ENCODE peak calls at places on chromosomes 1 and 21, in six cellular contexts. One of them, this sample, is unnamed.

GRCh38 chr1:91884459-91885290 is 1.3 kb downstream of the TGFBR3 start:
- DNase-seq in K562: no peak
- DNase-seq in HCT116: no peak
- DNase-seq in GM12878: no peak
- DNase-seq in H1: peak
- DNase-seq in NT2/D1: no peak
- DNase-seq in this sample: peak

GRCh38 chr1:147062951-147063350 is 109.3 kb downstream of the PRKAB2 start:
- DNase-seq in NT2/D1: no peak
- DNase-seq in GM12878: no peak
- DNase-seq in H1: no peak
- DNase-seq in K562: no peak
- DNase-seq in HCT116: no peak
- DNase-seq in this sample: no peak

GRCh38 chr1:24696033-24696755 is 49.1 kb upstream of the CLIC4 start:
- DNase-seq in GM12878: no peak
- DNase-seq in K562: no peak
- DNase-seq in HCT116: no peak
- DNase-seq in NT2/D1: no peak
- DNase-seq in H1: no peak
- DNase-seq in this sample: no peak

GRCh38 chr1:183374825-183375224 is 43.4 kb downstream of the NMNAT2 start:
- DNase-seq in HCT116: no peak
- DNase-seq in H1: no peak
- DNase-seq in NT2/D1: no peak
- DNase-seq in K562: no peak
- DNase-seq in GM12878: no peak
- DNase-seq in this sample: no peak

GRCh38 chr1:43978551-43979260 is at the start of gene B4GALT2:
- DNase-seq in HCT116: no peak
- DNase-seq in NT2/D1: no peak
- DNase-seq in GM12878: no peak
- DNase-seq in K562: peak
- DNase-seq in H1: peak
- DNase-seq in this sample: peak

GRCh38 chr21:41670056-41670805 is 96.6 kb downstream of the RIPK4 start:
- DNase-seq in GM12878: no peak
- DNase-seq in H1: no peak
- DNase-seq in NT2/D1: no peak
- DNase-seq in HCT116: no peak
- DNase-seq in K562: no peak
- DNase-seq in this sample: no peak

GRCh38 chr1:244356371-244356770 is 95.3 kb downstream of the ADSS2 start:
- DNase-seq in HCT116: no peak
- DNase-seq in NT2/D1: no peak
- DNase-seq in H1: no peak
- DNase-seq in K562: no peak
- DNase-seq in GM12878: no peak
- DNase-seq in this sample: no peak

GRCh38 chr1:240193699-240194098 is 102.0 kb downstream of the FMN2 start:
- DNase-seq in H1: no peak
- DNase-seq in GM12878: no peak
- DNase-seq in HCT116: no peak
- DNase-seq in K562: no peak
- DNase-seq in NT2/D1: no peak
- DNase-seq in this sample: no peak

GRCh38 chr1:59046134-59046533 is 250.8 kb upstream of the FGGY start:
- DNase-seq in K562: no peak
- DNase-seq in NT2/D1: no peak
- DNase-seq in GM12878: no peak
- DNase-seq in H1: no peak
- DNase-seq in HCT116: no peak
- DNase-seq in this sample: no peak

GRCh38 chr1:55215194-55216021 is at the start of gene USP24:
- DNase-seq in H1: peak
- DNase-seq in HCT116: peak
- DNase-seq in GM12878: no peak
- DNase-seq in K562: peak
- DNase-seq in NT2/D1: peak
- DNase-seq in this sample: peak

GRCh38 chr1:231557411-231557810 is 28.9 kb downstream of the TSNAX start:
- DNase-seq in HCT116: no peak
- DNase-seq in H1: no peak
- DNase-seq in NT2/D1: no peak
- DNase-seq in K562: no peak
- DNase-seq in GM12878: no peak
- DNase-seq in this sample: no peak

GRCh38 chr1:183249941-183250452 is 63.9 kb downstream of the LAMC2 start:
- DNase-seq in NT2/D1: no peak
- DNase-seq in GM12878: no peak
- DNase-seq in K562: no peak
- DNase-seq in H1: no peak
- DNase-seq in HCT116: no peak
- DNase-seq in this sample: no peak

GRCh38 chr1:10909697-10910489 is 102.6 kb upstream of the TARDBP start:
- DNase-seq in HCT116: no peak
- DNase-seq in NT2/D1: no peak
- DNase-seq in GM12878: no peak
- DNase-seq in K562: peak
- DNase-seq in H1: peak
- DNase-seq in this sample: peak

GRCh38 chr1:61980561-61980960 is 214.1 kb upstream of the L1TD1 start:
- DNase-seq in HCT116: no peak
- DNase-seq in NT2/D1: no peak
- DNase-seq in H1: no peak
- DNase-seq in GM12878: no peak
- DNase-seq in K562: no peak
- DNase-seq in this sample: no peak

GRCh38 chr1:203126151-203126865 is 1.2 kb upstream of the ADORA1 start:
- DNase-seq in HCT116: no peak
- DNase-seq in K562: no peak
- DNase-seq in GM12878: no peak
- DNase-seq in H1: peak
- DNase-seq in NT2/D1: no peak
- DNase-seq in this sample: no peak

GRCh38 chr1:183873642-183874041 is 68.7 kb downstream of the RGL1 start:
- DNase-seq in NT2/D1: no peak
- DNase-seq in HCT116: no peak
- DNase-seq in K562: no peak
- DNase-seq in GM12878: no peak
- DNase-seq in H1: no peak
- DNase-seq in this sample: no peak

GRCh38 chr1:247358920-247359319 is 27.3 kb upstream of the ZNF496 start:
- DNase-seq in HCT116: no peak
- DNase-seq in K562: no peak
- DNase-seq in NT2/D1: no peak
- DNase-seq in GM12878: no peak
- DNase-seq in H1: no peak
- DNase-seq in this sample: no peak

GRCh38 chr1:5751171-5751556 is 241.1 kb downstream of the NPHP4 start:
- DNase-seq in NT2/D1: no peak
- DNase-seq in GM12878: no peak
- DNase-seq in H1: peak
- DNase-seq in K562: no peak
- DNase-seq in HCT116: no peak
- DNase-seq in this sample: no peak

GRCh38 chr1:115133440-115133839 is 44.1 kb upstream of the TSPAN2 start:
- DNase-seq in HCT116: no peak
- DNase-seq in NT2/D1: no peak
- DNase-seq in K562: no peak
- DNase-seq in GM12878: no peak
- DNase-seq in H1: no peak
- DNase-seq in this sample: no peak

GRCh38 chr21:44065428-44065827 is 41.8 kb upstream of the PWP2 start:
- DNase-seq in K562: no peak
- DNase-seq in H1: no peak
- DNase-seq in HCT116: no peak
- DNase-seq in GM12878: no peak
- DNase-seq in NT2/D1: no peak
- DNase-seq in this sample: no peak

GRCh38 chr1:66464802-66465201 is 69.2 kb upstream of the SGIP1 start:
- DNase-seq in NT2/D1: no peak
- DNase-seq in HCT116: no peak
- DNase-seq in K562: no peak
- DNase-seq in H1: no peak
- DNase-seq in GM12878: no peak
- DNase-seq in this sample: no peak

GRCh38 chr1:240611228-240611618 is 732 bp downstream of the GREM2 start:
- DNase-seq in H1: no peak
- DNase-seq in NT2/D1: no peak
- DNase-seq in GM12878: no peak
- DNase-seq in K562: no peak
- DNase-seq in HCT116: no peak
- DNase-seq in this sample: no peak

GRCh38 chr1:58773406-58773840 is 10.4 kb downstream of the JUN start:
- DNase-seq in K562: no peak
- DNase-seq in NT2/D1: no peak
- DNase-seq in GM12878: no peak
- DNase-seq in HCT116: no peak
- DNase-seq in H1: no peak
- DNase-seq in this sample: no peak

DNA sequence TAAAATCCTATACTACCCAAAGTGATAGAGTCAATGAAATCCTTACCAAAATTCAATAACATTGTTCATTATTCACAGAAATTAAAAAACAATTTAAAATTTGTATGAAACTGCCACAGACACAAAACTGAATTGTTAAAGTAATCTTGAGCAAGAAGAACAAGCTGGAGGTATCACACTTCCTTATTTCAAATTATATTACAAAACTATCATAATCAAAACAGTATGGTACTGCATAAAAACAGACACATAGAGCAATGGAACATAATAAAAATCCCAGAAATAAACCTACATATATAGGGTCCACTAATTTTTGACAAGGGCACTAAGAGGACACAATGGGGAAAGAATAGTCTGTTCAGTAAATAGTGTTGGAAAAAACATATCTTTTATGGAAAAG is 316.2 kb downstream of the PTPRC start:
- DNase-seq in H1: no peak
- DNase-seq in GM12878: no peak
- DNase-seq in K562: no peak
- DNase-seq in NT2/D1: no peak
- DNase-seq in HCT116: no peak
- DNase-seq in this sample: no peak
- TF ChIP-seq YY1 in H1: no peak
- TF ChIP-seq YY1 in GM12878: no peak
- TF ChIP-seq YY1 in K562: no peak
- TF ChIP-seq YY1 in NT2/D1: no peak
- TF ChIP-seq YY1 in HCT116: no peak
- TF ChIP-seq YY1 in this sample: no peak

GRCh38 chr1:46450160-46450517 is 39.5 kb upstream of the DMBX1 start:
- DNase-seq in HCT116: no peak
- DNase-seq in K562: no peak
- DNase-seq in NT2/D1: no peak
- DNase-seq in GM12878: no peak
- DNase-seq in H1: no peak
- DNase-seq in this sample: no peak

GRCh38 chr1:46448109-46448911 is 41.3 kb upstream of the DMBX1 start:
- DNase-seq in H1: peak
- DNase-seq in HCT116: no peak
- DNase-seq in K562: no peak
- DNase-seq in GM12878: no peak
- DNase-seq in NT2/D1: peak
- DNase-seq in this sample: no peak

GRCh38 chr1:46446646-46447498 is 42.8 kb upstream of the DMBX1 start:
- DNase-seq in HCT116: peak
- DNase-seq in H1: peak
- DNase-seq in GM12878: no peak
- DNase-seq in K562: peak
- DNase-seq in NT2/D1: peak
- DNase-seq in this sample: peak

GRCh38 chr1:46447499-46448108 is 42.0 kb upstream of the DMBX1 start:
- DNase-seq in H1: peak
- DNase-seq in NT2/D1: no peak
- DNase-seq in GM12878: no peak
- DNase-seq in HCT116: no peak
- DNase-seq in K562: no peak
- DNase-seq in this sample: no peak

GRCh38 chr1:46449223-46450159 is 40.1 kb upstream of the DMBX1 start:
- DNase-seq in H1: no peak
- DNase-seq in HCT116: no peak
- DNase-seq in GM12878: no peak
- DNase-seq in K562: peak
- DNase-seq in NT2/D1: no peak
- DNase-seq in this sample: no peak
- TF ChIP-seq YY1 in H1: no peak
- TF ChIP-seq YY1 in HCT116: no peak
- TF ChIP-seq YY1 in GM12878: no peak
- TF ChIP-seq YY1 in K562: no peak
- TF ChIP-seq YY1 in NT2/D1: no peak
- TF ChIP-seq YY1 in this sample: no peak

DNA sequence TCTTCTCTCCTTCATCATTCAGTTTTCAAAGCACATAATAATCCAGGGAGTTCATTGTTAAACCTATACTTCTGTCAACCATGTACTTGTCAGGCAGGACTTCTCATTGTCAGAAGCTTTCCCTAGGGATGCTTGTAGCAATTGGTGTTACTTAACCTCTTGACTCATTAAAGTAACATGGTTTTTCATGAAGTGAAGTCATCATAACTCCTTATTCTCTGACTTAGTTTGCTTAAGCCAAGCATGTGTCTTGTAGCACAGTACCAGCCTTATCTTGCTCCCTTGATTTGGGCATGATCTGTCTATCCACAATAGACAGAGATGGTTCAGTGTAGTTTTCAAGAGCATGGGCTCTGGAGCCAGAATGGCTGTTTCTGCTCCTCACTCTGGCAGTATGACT is 45.3 kb downstream of the LRIG2 start:
- DNase-seq in HCT116: no peak
- DNase-seq in NT2/D1: no peak
- DNase-seq in K562: no peak
- DNase-seq in GM12878: no peak
- DNase-seq in H1: no peak
- DNase-seq in this sample: no peak
- TF ChIP-seq YY1 in HCT116: no peak
- TF ChIP-seq YY1 in NT2/D1: no peak
- TF ChIP-seq YY1 in K562: no peak
- TF ChIP-seq YY1 in GM12878: no peak
- TF ChIP-seq YY1 in H1: no peak
- TF ChIP-seq YY1 in this sample: no peak

GRCh38 chr1:87976316-87976715 is 647.6 kb downstream of the LMO4 start:
- DNase-seq in NT2/D1: no peak
- DNase-seq in GM12878: no peak
- DNase-seq in HCT116: no peak
- DNase-seq in H1: no peak
- DNase-seq in K562: no peak
- DNase-seq in this sample: no peak

GRCh38 chr1:87977145-87977544 is 648.5 kb downstream of the LMO4 start:
- DNase-seq in HCT116: no peak
- DNase-seq in GM12878: no peak
- DNase-seq in NT2/D1: no peak
- DNase-seq in K562: no peak
- DNase-seq in H1: no peak
- DNase-seq in this sample: no peak

GRCh38 chr1:87969040-87969439 is 640.4 kb downstream of the LMO4 start:
- DNase-seq in H1: no peak
- DNase-seq in NT2/D1: no peak
- DNase-seq in K562: no peak
- DNase-seq in HCT116: no peak
- DNase-seq in GM12878: no peak
- DNase-seq in this sample: no peak

GRCh38 chr1:87973901-87974300 is 645.2 kb downstream of the LMO4 start:
- DNase-seq in HCT116: no peak
- DNase-seq in K562: no peak
- DNase-seq in GM12878: no peak
- DNase-seq in NT2/D1: no peak
- DNase-seq in H1: no peak
- DNase-seq in this sample: no peak

GRCh38 chr1:87972818-87973217 is 644.1 kb downstream of the LMO4 start:
- DNase-seq in HCT116: no peak
- DNase-seq in GM12878: no peak
- DNase-seq in K562: no peak
- DNase-seq in H1: no peak
- DNase-seq in NT2/D1: no peak
- DNase-seq in this sample: no peak
- TF ChIP-seq YY1 in HCT116: no peak
- TF ChIP-seq YY1 in GM12878: no peak
- TF ChIP-seq YY1 in K562: no peak
- TF ChIP-seq YY1 in H1: no peak
- TF ChIP-seq YY1 in NT2/D1: no peak
- TF ChIP-seq YY1 in this sample: no peak

This sample was measured in HepG2.